ENCODE peak calls at places on chromosomes 2 and 18, in four cellular contexts. One of them, this sample, is unnamed. For H3K4me1, the result is how much of the 10 kb centered on the place peaks cover.

GRCh38 chr2:73700661-73701447 is 36.3 kb downstream of the TPRKB start:
- DNase-seq in Peyer's patch: no peak
- DNase-seq in IMR-90: no peak
- DNase-seq in hepatocyte: no peak
- DNase-seq in this sample: peak

GRCh38 chr2:239225456-239225855 is 175.4 kb downstream of the HDAC4 start:
- DNase-seq in Peyer's patch: no peak
- DNase-seq in IMR-90: no peak
- DNase-seq in hepatocyte: no peak
- DNase-seq in this sample: peak

GRCh38 chr2:10343658-10344057 is 41.0 kb downstream of the HPCAL1 start:
- DNase-seq in Peyer's patch: no peak
- DNase-seq in IMR-90: no peak
- DNase-seq in hepatocyte: no peak
- DNase-seq in this sample: no peak

GRCh38 chr2:106094101-106094860 is 99.8 kb downstream of the UXS1 start:
- DNase-seq in Peyer's patch: peak
- DNase-seq in IMR-90: no peak
- DNase-seq in hepatocyte: no peak
- DNase-seq in this sample: no peak

GRCh38 chr2:52597361-52597760 is 1170.2 kb upstream of the CHAC2 start:
- DNase-seq in Peyer's patch: no peak
- DNase-seq in IMR-90: peak
- DNase-seq in hepatocyte: no peak
- DNase-seq in this sample: no peak

GRCh38 chr18:55588001-55588875 is at the start of gene TCF4:
- DNase-seq in Peyer's patch: peak
- DNase-seq in IMR-90: peak
- DNase-seq in hepatocyte: peak
- DNase-seq in this sample: peak

GRCh38 chr18:44518091-44518490 is 162.6 kb upstream of the SETBP1 start:
- DNase-seq in Peyer's patch: no peak
- DNase-seq in IMR-90: no peak
- DNase-seq in hepatocyte: no peak
- DNase-seq in this sample: no peak

GRCh38 chr2:152481881-152482280 is 146.9 kb downstream of the FMNL2 start:
- DNase-seq in Peyer's patch: no peak
- DNase-seq in IMR-90: no peak
- DNase-seq in hepatocyte: no peak
- DNase-seq in this sample: no peak

GRCh38 chr2:155965415-155966070 is 367.0 kb downstream of the NR4A2 start:
- DNase-seq in Peyer's patch: no peak
- DNase-seq in IMR-90: no peak
- DNase-seq in hepatocyte: no peak
- DNase-seq in this sample: no peak

GRCh38 chr2:158686166-158686792 is 108.8 kb upstream of the DAPL1 start:
- DNase-seq in Peyer's patch: no peak
- DNase-seq in IMR-90: peak
- DNase-seq in hepatocyte: no peak
- DNase-seq in this sample: no peak

GRCh38 chr2:240760576-240761246 is 59.3 kb downstream of the KIF1A start:
- DNase-seq in Peyer's patch: no peak
- DNase-seq in IMR-90: no peak
- DNase-seq in hepatocyte: no peak
- DNase-seq in this sample: no peak

GRCh38 chr18:55269632-55270031 is 310.4 kb upstream of the CCDC68 start:
- DNase-seq in Peyer's patch: no peak
- DNase-seq in IMR-90: no peak
- DNase-seq in hepatocyte: no peak
- DNase-seq in this sample: no peak

GRCh38 chr2:233535276-233535675 is 31.3 kb downstream of the USP40 start:
- DNase-seq in Peyer's patch: no peak
- DNase-seq in IMR-90: no peak
- DNase-seq in hepatocyte: no peak
- DNase-seq in this sample: no peak

GRCh38 chr2:42876280-42876840 is 84.0 kb upstream of the HAAO start:
- DNase-seq in Peyer's patch: no peak
- DNase-seq in IMR-90: no peak
- DNase-seq in hepatocyte: peak
- DNase-seq in this sample: peak

GRCh38 chr2:171687287-171688128 is at the start of gene DYNC1I2:
- DNase-seq in Peyer's patch: peak
- DNase-seq in IMR-90: peak
- DNase-seq in hepatocyte: peak
- DNase-seq in this sample: peak

GRCh38 chr2:219496781-219497494 is 1.8 kb upstream of the GMPPA start:
- DNase-seq in Peyer's patch: no peak
- DNase-seq in IMR-90: no peak
- DNase-seq in hepatocyte: no peak
- DNase-seq in this sample: peak

GRCh38 chr2:71938659-71939587 is 208.7 kb downstream of the CYP26B1 start:
- DNase-seq in Peyer's patch: no peak
- DNase-seq in IMR-90: no peak
- DNase-seq in hepatocyte: no peak
- DNase-seq in this sample: no peak
- H3K4me1 ChIP-seq in Peyer's patch: under half
- H3K4me1 ChIP-seq in IMR-90: under half
- H3K4me1 ChIP-seq in hepatocyte: under half
- H3K4me1 ChIP-seq in this sample: under half

GRCh38 chr2:170146784-170147183 is 31.2 kb upstream of the MYO3B start:
- DNase-seq in Peyer's patch: no peak
- DNase-seq in IMR-90: no peak
- DNase-seq in hepatocyte: no peak
- DNase-seq in this sample: no peak
- H3K4me1 ChIP-seq in Peyer's patch: under half
- H3K4me1 ChIP-seq in IMR-90: under half
- H3K4me1 ChIP-seq in hepatocyte: under half
- H3K4me1 ChIP-seq in this sample: under half

GRCh38 chr18:35837922-35838496 is 134.5 kb upstream of the RMP24 start:
- DNase-seq in Peyer's patch: no peak
- DNase-seq in IMR-90: no peak
- DNase-seq in hepatocyte: no peak
- DNase-seq in this sample: no peak

GRCh38 chr18:35841283-35841682 is 131.2 kb upstream of the RMP24 start:
- DNase-seq in Peyer's patch: no peak
- DNase-seq in IMR-90: no peak
- DNase-seq in hepatocyte: no peak
- DNase-seq in this sample: no peak

GRCh38 chr18:35835838-35836237 is 136.6 kb upstream of the RMP24 start:
- DNase-seq in Peyer's patch: no peak
- DNase-seq in IMR-90: no peak
- DNase-seq in hepatocyte: no peak
- DNase-seq in this sample: no peak

GRCh38 chr18:35836932-35837331 is 135.5 kb upstream of the RMP24 start:
- DNase-seq in Peyer's patch: no peak
- DNase-seq in IMR-90: no peak
- DNase-seq in hepatocyte: no peak
- DNase-seq in this sample: no peak

DNA sequence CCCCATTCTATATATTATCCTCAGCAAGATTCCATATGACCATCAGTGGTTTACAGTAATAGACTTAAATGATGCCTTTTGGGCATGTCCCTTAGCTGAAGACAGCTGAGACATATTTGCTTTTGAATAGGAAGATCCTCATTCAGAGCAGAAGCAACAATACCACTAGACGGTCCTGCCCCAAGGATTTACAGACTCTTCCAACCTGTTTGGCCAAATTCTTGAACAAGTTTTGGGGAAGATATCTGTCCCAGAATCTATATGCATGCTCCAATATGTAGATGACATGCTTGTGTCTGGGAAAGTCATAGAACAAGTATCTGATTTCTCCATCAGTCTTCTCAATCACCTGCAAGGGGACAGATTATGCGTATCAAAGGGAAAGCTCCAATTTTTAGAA is 137.1 kb upstream of the RMP24 start:
- DNase-seq in Peyer's patch: no peak
- DNase-seq in IMR-90: no peak
- DNase-seq in hepatocyte: no peak
- DNase-seq in this sample: no peak
- H3K4me1 ChIP-seq in Peyer's patch: under half
- H3K4me1 ChIP-seq in IMR-90: under half
- H3K4me1 ChIP-seq in hepatocyte: under half
- H3K4me1 ChIP-seq in this sample: under half

GRCh38 chr2:216354236-216354788 is 18.0 kb downstream of the MARCHF4 start:
- DNase-seq in Peyer's patch: no peak
- DNase-seq in IMR-90: peak
- DNase-seq in hepatocyte: no peak
- DNase-seq in this sample: no peak

GRCh38 chr2:216355738-216356137 is 16.5 kb downstream of the MARCHF4 start:
- DNase-seq in Peyer's patch: no peak
- DNase-seq in IMR-90: no peak
- DNase-seq in hepatocyte: no peak
- DNase-seq in this sample: no peak

GRCh38 chr2:216350214-216350789 is 22.0 kb downstream of the MARCHF4 start:
- DNase-seq in Peyer's patch: no peak
- DNase-seq in IMR-90: peak
- DNase-seq in hepatocyte: no peak
- DNase-seq in this sample: no peak

GRCh38 chr2:216351172-216351925 is 20.9 kb downstream of the MARCHF4 start:
- DNase-seq in Peyer's patch: no peak
- DNase-seq in IMR-90: peak
- DNase-seq in hepatocyte: no peak
- DNase-seq in this sample: no peak

GRCh38 chr2:216352653-216353270 is 19.5 kb downstream of the MARCHF4 start:
- DNase-seq in Peyer's patch: no peak
- DNase-seq in IMR-90: no peak
- DNase-seq in hepatocyte: no peak
- DNase-seq in this sample: no peak
- H3K4me1 ChIP-seq in Peyer's patch: under half
- H3K4me1 ChIP-seq in IMR-90: under half
- H3K4me1 ChIP-seq in hepatocyte: under half
- H3K4me1 ChIP-seq in this sample: under half

DNA sequence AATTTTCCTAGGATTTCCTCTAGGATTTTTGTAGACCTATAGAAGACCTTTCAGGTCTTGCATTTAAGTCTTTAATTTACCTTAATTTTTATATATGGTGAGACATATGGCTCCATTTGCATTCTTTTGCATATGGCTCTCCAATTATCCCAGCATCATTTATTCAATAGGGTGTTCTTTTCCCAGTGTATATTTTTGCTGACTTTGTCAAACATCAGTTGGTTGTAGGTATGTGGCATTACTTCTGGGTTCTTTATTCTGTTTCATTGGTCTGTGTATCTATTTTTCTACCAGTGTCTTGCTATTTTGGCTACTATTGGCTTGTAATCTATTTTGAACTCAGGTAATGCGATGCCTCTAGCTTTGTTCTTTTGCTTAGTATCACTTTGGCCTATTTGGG is 239.8 kb upstream of the CNTNAP5 start:
- DNase-seq in Peyer's patch: no peak
- DNase-seq in IMR-90: no peak
- DNase-seq in hepatocyte: no peak
- DNase-seq in this sample: no peak
- H3K4me1 ChIP-seq in Peyer's patch: under half
- H3K4me1 ChIP-seq in IMR-90: under half
- H3K4me1 ChIP-seq in hepatocyte: under half
- H3K4me1 ChIP-seq in this sample: under half

DNA sequence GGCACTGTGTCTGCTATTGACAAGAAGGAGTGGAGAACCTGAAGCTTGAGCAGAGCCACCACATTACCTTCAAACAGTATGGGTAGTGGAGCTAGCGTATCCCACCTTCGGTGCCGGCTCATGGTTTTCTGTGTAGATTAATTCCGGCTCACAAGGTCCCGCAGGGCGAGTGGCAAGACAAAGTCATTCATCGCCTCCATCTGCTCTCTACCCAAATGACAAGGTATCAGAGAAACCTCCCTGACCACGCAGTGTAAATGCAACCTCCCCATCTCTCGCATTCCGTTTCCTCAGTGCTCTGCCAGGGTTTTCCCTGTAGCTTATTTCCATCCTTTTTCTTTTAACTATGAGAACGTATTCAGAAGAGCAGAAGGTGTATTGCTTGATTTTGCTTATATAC is 79.8 kb downstream of the MAP4K4 start:
- DNase-seq in Peyer's patch: no peak
- DNase-seq in IMR-90: no peak
- DNase-seq in hepatocyte: no peak
- DNase-seq in this sample: no peak
- H3K4me1 ChIP-seq in Peyer's patch: under half
- H3K4me1 ChIP-seq in IMR-90: under half
- H3K4me1 ChIP-seq in hepatocyte: under half
- H3K4me1 ChIP-seq in this sample: under half

This sample was measured in mucosa of descending colon.